ENCODE peak calls at places on chromosomes 4 and X, in six cellular contexts. G is right atrium auricular region, U is GM04504, D is mucosa of descending colon, Q is ELR, W is NCI-H526 treated with DMSO at 0.1 percent for 48 hours. X is an unnamed sample.

GRCh38 chr4:42568610-42569207 is 88.2 kb downstream of the ATP8A1 start:
- DNase-seq in G (peak), U (peak), D (no peak), Q (peak), W (peak), X (no peak)

GRCh38 chrX:132887569-132887968 is 70.9 kb downstream of the HS6ST2 start:
- DNase-seq in G (no peak), U (no peak), D (no peak), Q (no peak), W (no peak), X (no peak)

GRCh38 chrX:9352683-9353430 is 112.0 kb upstream of the TBL1X start:
- DNase-seq in G (peak), U (peak), D (no peak), Q (peak), W (no peak), X (no peak)

GRCh38 chr4:159006202-159006601 is 96.7 kb upstream of the RAPGEF2 start:
- DNase-seq in G (no peak), U (no peak), D (no peak), Q (peak), W (no peak), X (no peak)

GRCh38 chr4:182809417-182810102 is 107.6 kb downstream of the DCTD start:
- DNase-seq in G (no peak), U (no peak), D (no peak), Q (peak), W (no peak), X (no peak)

GRCh38 chr4:147136783-147137182 is 191.1 kb upstream of the TTC29 start:
- DNase-seq in G (no peak), U (no peak), D (no peak), Q (no peak), W (no peak), X (no peak)

GRCh38 chr4:31089815-31090214 is 369.6 kb downstream of the PCDH7 start:
- DNase-seq in G (no peak), U (no peak), D (no peak), Q (peak), W (no peak), X (no peak)

GRCh38 chr4:114782842-114783595 is 184.4 kb downstream of the UGT8 start:
- DNase-seq in G (no peak), U (no peak), D (no peak), Q (no peak), W (no peak), X (no peak)

GRCh38 chr4:152659806-152660205 is 20.0 kb downstream of the TMEM154 start:
- DNase-seq in G (no peak), U (no peak), D (no peak), Q (no peak), W (no peak), X (no peak)

GRCh38 chrX:136063340-136064079 is 78.3 kb downstream of the SLC9A6 start:
- DNase-seq in G (peak), U (no peak), D (no peak), Q (no peak), W (no peak), X (no peak)

GRCh38 chrX:14032383-14032782 is 2.7 kb upstream of the GEMIN8 start:
- DNase-seq in G (no peak), U (no peak), D (no peak), Q (peak), W (peak), X (no peak)

GRCh38 chr4:116925900-116926457 is 159.4 kb downstream of the TRAM1L1 start:
- DNase-seq in G (no peak), U (no peak), D (no peak), Q (no peak), W (no peak), X (no peak)

GRCh38 chr4:75110061-75110460 is 177.1 kb downstream of the PARM1 start:
- DNase-seq in G (no peak), U (no peak), D (no peak), Q (no peak), W (no peak), X (no peak)

GRCh38 chr4:6153874-6154273 is 46.5 kb downstream of the JAKMIP1 start:
- DNase-seq in G (no peak), U (no peak), D (no peak), Q (no peak), W (no peak), X (no peak)

GRCh38 chrX:136635235-136635634 is 12.7 kb upstream of the CD40LG start:
- DNase-seq in G (no peak), U (no peak), D (no peak), Q (no peak), W (no peak), X (no peak)

GRCh38 chrX:4661771-4662170 is 948.3 kb upstream of the PRKX start:
- DNase-seq in G (no peak), U (no peak), D (no peak), Q (no peak), W (no peak), X (no peak)

GRCh38 chr4:149175549-149175948 is 640.1 kb downstream of the IQCM start:
- DNase-seq in G (no peak), U (no peak), D (no peak), Q (no peak), W (no peak), X (no peak)

GRCh38 chr4:5383191-5383980 is 325.0 kb downstream of the EVC2 start:
- DNase-seq in G (no peak), U (no peak), D (no peak), Q (peak), W (no peak), X (no peak)

GRCh38 chr4:38055566-38055965 is 95.4 kb downstream of the PTTG2 start:
- DNase-seq in G (no peak), U (no peak), D (no peak), Q (no peak), W (no peak), X (no peak)

GRCh38 chr4:4880492-4880891 is 21.0 kb downstream of the MSX1 start:
- DNase-seq in G (no peak), U (no peak), D (no peak), Q (peak), W (no peak), X (no peak)

X was measured in vagina.